ENCODE peak calls at places on chromosomes 2 and 18, in four cellular contexts. M is GM20000; S is effector memory CD8-positive, alpha-beta T cell; V is dorsolateral prefrontal cortex. U is an unnamed sample.

GRCh38 chr2:206028101-206028500 is 57.9 kb downstream of the INO80D start:
- DNase-seq in M (no peak), V (no peak), S (no peak), U (no peak)

GRCh38 chr18:25279961-25280360 is 72.0 kb downstream of the ZNF521 start:
- DNase-seq in V (no peak), S (no peak), M (no peak), U (no peak)

GRCh38 chr18:36608107-36608506 is 220.7 kb downstream of the TPGS2 start:
- DNase-seq in M (no peak), S (no peak), V (no peak), U (no peak)

GRCh38 chr18:9708882-9709877 is 1.1 kb downstream of the RAB31 start:
- DNase-seq in V (no peak), M (peak), S (no peak), U (peak)

GRCh38 chr2:240129731-240130392 is 6.2 kb downstream of the COPS9 start:
- DNase-seq in V (no peak), M (no peak), S (no peak), U (no peak)

GRCh38 chr2:115609978-115610377 is 1167.5 kb downstream of the DPP10 start:
- DNase-seq in S (no peak), M (no peak), V (no peak), U (no peak)

GRCh38 chr2:46719499-46719898 is 196.1 kb downstream of the MCFD2 start:
- DNase-seq in S (no peak), M (no peak), V (no peak), U (peak)

GRCh38 chr2:106843910-106844250 is 42.1 kb downstream of the ST6GAL2 start:
- DNase-seq in S (no peak), M (no peak), V (no peak), U (no peak)

GRCh38 chr2:20622296-20622686 is 28.6 kb downstream of the HS1BP3 start:
- DNase-seq in S (no peak), M (no peak), V (peak), U (no peak)